ENCODE peak calls at places on chromosomes 4 and X, in six cellular contexts. K is tibial nerve, S is body of pancreas, D is A549, X is suprapubic skin, T is uterus. Z is an unnamed sample.

GRCh38 chr4:168408620-168409019 is 71.7 kb downstream of the DDX60L start:
- DNase-seq in K (peak; percentile 15), S (no peak), D (no peak), X (no peak), T (peak; percentile 77), Z (no peak)

GRCh38 chr4:12110607-12111006 is 681.9 kb upstream of the HS3ST1 start:
- DNase-seq in K (no peak), S (no peak), D (no peak), X (no peak), T (no peak), Z (no peak)

GRCh38 chr4:168386002-168386401 is 67.5 kb upstream of the DDX60 start:
- DNase-seq in K (no peak), S (no peak), D (no peak), X (no peak), T (no peak), Z (no peak)

GRCh38 chrX:19017271-19017670 is 33.4 kb upstream of the PHKA2 start:
- DNase-seq in K (no peak), S (no peak), D (peak; percentile 55), X (no peak), T (no peak), Z (no peak)

GRCh38 chr4:157045507-157046127 is 30.3 kb upstream of the GLRB start:
- DNase-seq in K (no peak), S (peak; percentile 33), D (peak; percentile 22), X (no peak), T (peak; percentile 32), Z (no peak)

GRCh38 chr4:94892051-94892450 is 134.3 kb downstream of the BMPR1B start:
- DNase-seq in K (no peak), S (peak; percentile 13), D (peak; percentile 10), X (no peak), T (no peak), Z (no peak)

GRCh38 chrX:110409925-110410324 is 51.3 kb downstream of the RTL9 start:
- DNase-seq in K (no peak), S (no peak), D (no peak), X (no peak), T (no peak), Z (no peak)

GRCh38 chr4:166675411-166675810 is 558.9 kb downstream of the SPOCK3 start:
- DNase-seq in K (peak; percentile 13), S (no peak), D (no peak), X (no peak), T (no peak), Z (no peak)

GRCh38 chrX:727738-728621 is 97.4 kb downstream of the SHOX start:
- DNase-seq in K (no peak), S (no peak), D (peak; percentile 22), X (peak; percentile 58), T (no peak), Z (no peak)

GRCh38 chr4:121564840-121565375 is 131.9 kb downstream of the ANXA5 start:
- DNase-seq in K (no peak), S (no peak), D (no peak), X (no peak), T (no peak), Z (no peak)

DNA sequence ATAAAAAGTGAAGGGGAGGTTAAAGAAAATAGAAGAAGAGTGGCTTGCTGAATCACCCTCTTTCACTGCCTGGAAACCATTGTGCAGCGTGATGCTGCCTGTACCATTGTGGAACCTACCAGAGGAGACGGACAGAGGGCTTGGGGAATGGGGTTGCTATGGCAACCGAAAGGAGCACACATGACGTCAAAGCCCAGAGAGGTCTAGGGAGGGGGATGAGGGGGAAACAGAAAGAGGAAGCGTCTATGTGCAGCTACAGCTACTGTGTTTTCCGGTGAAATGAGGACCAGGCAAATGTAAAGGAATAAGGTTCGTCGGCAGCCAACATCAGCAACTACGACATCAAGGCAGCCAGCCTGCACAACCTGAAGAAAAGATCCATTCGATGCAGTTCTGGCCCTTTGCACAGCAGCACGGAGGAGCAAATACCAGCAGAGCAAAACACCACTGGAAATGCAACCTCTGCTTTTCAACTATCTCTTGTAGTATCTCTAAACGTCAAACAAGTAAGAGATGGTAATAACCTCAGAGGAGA is at the start of gene MAPK10:
- DNase-seq in K (peak; percentile 16), S (peak; percentile 53), D (no peak), X (no peak), T (peak; percentile 76), Z (peak; percentile 38)
- TF ChIP-seq POLR2A in K (peak; percentile 10), S (peak; percentile 55), D (no peak), X (no peak), T (peak; percentile 29), Z (no peak)

GRCh38 chr4:153735901-153736461 is 23.8 kb downstream of the RNF175 start:
- DNase-seq in K (no peak), S (no peak), D (no peak), X (no peak), T (no peak), Z (no peak)
- H3K4me1 ChIP-seq in K (peaks cover 9% of the 10 kb centered on the region), S (no peaks in the 10 kb centered on the region), D (no peaks in the 10 kb centered on the region), X (no peaks in the 10 kb centered on the region), T (no peaks in the 10 kb centered on the region), Z (no peaks in the 10 kb centered on the region)

DNA sequence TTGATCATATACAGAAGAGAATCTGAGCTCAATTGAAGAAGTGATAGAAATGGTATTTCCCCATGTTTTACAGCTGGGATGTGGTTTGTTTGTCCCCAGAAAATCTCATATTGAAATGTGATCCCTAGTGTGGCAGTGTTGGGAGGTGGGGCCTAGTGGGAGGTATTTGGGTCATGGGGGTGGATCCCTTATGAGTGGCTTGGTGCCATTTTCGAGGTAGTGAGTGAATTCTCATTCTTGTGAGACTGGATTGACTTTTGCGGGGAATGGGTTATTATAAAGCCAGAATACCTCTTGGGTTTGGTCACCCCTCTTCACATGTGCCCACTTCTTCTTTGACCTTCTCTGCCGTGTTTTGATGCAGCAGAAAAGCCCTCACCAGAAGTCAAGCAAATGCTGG is 29.6 kb upstream of the PAGE1 start:
- DNase-seq in K (no peak), S (no peak), D (no peak), X (no peak), T (no peak), Z (no peak)
- TF ChIP-seq POLR2A in K (no peak), S (no peak), D (no peak), X (no peak), T (no peak), Z (no peak)

GRCh38 chrX:24659646-24660045 is 12.5 kb upstream of the PCYT1B start:
- DNase-seq in K (no peak), S (no peak), D (no peak), X (no peak), T (no peak), Z (no peak)
- H3K4me1 ChIP-seq in K (no peaks in the 10 kb centered on the region), S (no peaks in the 10 kb centered on the region), D (no peaks in the 10 kb centered on the region), X (no peaks in the 10 kb centered on the region), T (no peaks in the 10 kb centered on the region), Z (no peaks in the 10 kb centered on the region)

GRCh38 chrX:40155617-40156471 is 58.1 kb upstream of the BCOR start:
- DNase-seq in K (no peak), S (no peak), D (peak; percentile 32), X (no peak), T (no peak), Z (no peak)

GRCh38 chrX:40157228-40158035 is 59.7 kb upstream of the BCOR start:
- DNase-seq in K (no peak), S (no peak), D (no peak), X (no peak), T (no peak), Z (no peak)

GRCh38 chrX:40156472-40157227 is 58.9 kb upstream of the BCOR start:
- DNase-seq in K (no peak), S (no peak), D (no peak), X (no peak), T (no peak), Z (no peak)

GRCh38 chrX:40154853-40155616 is 57.3 kb upstream of the BCOR start:
- DNase-seq in K (no peak), S (peak; percentile 69), D (peak; percentile 44), X (no peak), T (peak; percentile 86), Z (peak; percentile 81)

GRCh38 chrX:40158036-40158706 is 60.4 kb upstream of the BCOR start:
- DNase-seq in K (no peak), S (no peak), D (peak; percentile 70), X (no peak), T (peak; percentile 27), Z (no peak)
- TF ChIP-seq POLR2A in K (no peak), S (peak; percentile 34), D (peak; percentile 63), X (no peak), T (peak; percentile 25), Z (no peak)

DNA sequence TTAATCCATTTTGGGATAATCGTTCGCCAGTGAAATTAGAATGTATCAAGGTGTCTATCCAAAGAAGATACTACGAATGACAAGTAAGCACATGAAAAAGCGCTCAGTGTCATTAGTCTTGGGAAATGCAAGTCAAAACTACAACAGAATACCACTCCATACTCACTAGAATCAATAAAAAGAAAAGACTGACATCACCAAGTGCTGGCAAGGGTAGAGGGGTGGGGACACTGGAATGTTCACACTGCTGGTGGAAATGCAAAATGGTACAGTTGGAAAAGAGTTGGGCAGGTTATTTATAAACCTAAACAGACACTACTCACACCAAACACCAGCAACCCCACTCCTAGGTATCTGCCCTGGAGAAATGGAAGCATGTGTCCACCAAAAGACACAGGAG is 11.2 kb downstream of the WDR1 start:
- DNase-seq in K (no peak), S (no peak), D (no peak), X (no peak), T (no peak), Z (no peak)
- H3K4me1 ChIP-seq in K (peaks cover 100% of the 10 kb centered on the region), S (peaks cover 18% of the 10 kb centered on the region), D (peaks cover 50% of the 10 kb centered on the region), X (peaks cover 97% of the 10 kb centered on the region), T (peaks cover 52% of the 10 kb centered on the region), Z (peaks cover 100% of the 10 kb centered on the region)

DNA sequence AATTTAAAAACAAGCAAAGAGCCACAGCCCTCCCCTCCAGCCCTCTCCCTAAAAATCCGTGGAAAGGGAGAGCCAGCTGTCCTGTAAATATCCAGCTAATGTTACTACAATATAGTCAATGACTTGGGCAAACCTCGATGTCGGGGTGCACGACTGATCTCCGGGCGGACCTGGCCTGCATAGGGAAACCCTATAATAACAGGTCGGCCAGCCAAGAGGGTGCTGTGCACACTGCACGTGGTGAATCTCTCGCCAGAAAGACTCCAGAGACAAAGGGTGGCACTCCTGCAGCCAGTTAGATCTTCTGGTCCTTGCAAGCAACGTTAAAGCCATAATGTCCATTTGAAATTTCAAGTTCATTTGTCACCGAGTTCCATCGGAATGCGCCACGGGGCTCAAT is 1092.8 kb downstream of the ADGRL3 start:
- DNase-seq in K (no peak), S (no peak), D (no peak), X (no peak), T (no peak), Z (no peak)
- TF ChIP-seq POLR2A in K (no peak), S (no peak), D (no peak), X (no peak), T (no peak), Z (no peak)